ENCODE peak calls at places on chromosomes 6 and 20, in nine cellular contexts. G is naive thymus-derived CD4-positive, alpha-beta T cell; F is endothelial cell of umbilical vein; R is BJ; T is psoas muscle; P is heart right ventricle; U is body of pancreas; L is IMR-90; N is SJSA1. X is an unnamed sample.

GRCh38 chr20:52087471-52087870 is 104.1 kb downstream of the ZFP64 start:
- DNase-seq in L (no peak), P (no peak), G (no peak), R (no peak), F (no peak), T (no peak), N (no peak), U (no peak), X (no peak)

GRCh38 chr6:137188855-137189254 is 15.4 kb upstream of the IL22RA2 start:
- DNase-seq in L (no peak), T (no peak), U (no peak), R (no peak), N (peak; percentile 15), F (no peak), P (no peak), G (no peak), X (no peak)

GRCh38 chr20:40942775-40943174 is 85.8 kb upstream of the TOP1 start:
- DNase-seq in G (no peak), F (no peak), N (no peak), R (no peak), P (no peak), T (no peak), L (no peak), U (no peak), X (no peak)

GRCh38 chr6:14841901-14842421 is 403.9 kb upstream of the JARID2 start:
- DNase-seq in R (peak; percentile 100), U (no peak), F (no peak), N (peak; percentile 52), P (no peak), L (peak; percentile 100), G (no peak), T (peak; percentile 73), X (peak; percentile 19)

GRCh38 chr6:56507517-56507916 is 135.2 kb downstream of the DST start:
- DNase-seq in N (no peak), R (no peak), G (no peak), P (peak; percentile 41), T (no peak), U (no peak), F (no peak), L (no peak), X (no peak)

GRCh38 chr6:1636971-1637871 is 27.5 kb downstream of the FOXC1 start:
- DNase-seq in R (no peak), P (no peak), U (no peak), L (peak; percentile 60), N (no peak), F (no peak), G (no peak), T (no peak), X (no peak)

GRCh38 chr6:169810066-169810989 is 58.9 kb downstream of the ERMARD start:
- DNase-seq in R (no peak), N (no peak), L (no peak), P (no peak), U (no peak), T (no peak), G (no peak), F (no peak), X (no peak)

GRCh38 chr6:158850807-158851115 is 31.6 kb upstream of the EZR start:
- DNase-seq in R (no peak), U (no peak), T (no peak), P (no peak), G (no peak), N (no peak), L (peak; percentile 28), F (no peak), X (no peak)

GRCh38 chr6:127073222-127073621 is 45.2 kb upstream of the RSPO3 start:
- DNase-seq in F (no peak), T (no peak), G (no peak), L (peak; percentile 7), N (no peak), U (no peak), P (no peak), R (no peak), X (no peak)

GRCh38 chr6:158879180-158879579 is 60.0 kb upstream of the EZR start:
- DNase-seq in T (no peak), R (no peak), U (no peak), F (no peak), P (no peak), N (no peak), L (no peak), G (no peak), X (no peak)

GRCh38 chr20:38094373-38094775 is 60.8 kb downstream of the RPRD1B start:
- DNase-seq in G (no peak), F (peak; percentile 72), P (peak; percentile 61), L (peak; percentile 85), T (peak; percentile 70), N (no peak), U (no peak), R (no peak), X (no peak)

GRCh38 chr6:16190214-16190613 is 48.2 kb upstream of the GMPR start:
- DNase-seq in T (no peak), P (no peak), R (no peak), U (no peak), F (no peak), N (no peak), G (no peak), L (no peak), X (no peak)
- H3K27me3 ChIP-seq in T (no peaks in the 10 kb centered on the region), P (no peaks in the 10 kb centered on the region), R (peaks cover 16% of the 10 kb centered on the region), U (no peaks in the 10 kb centered on the region), F (peaks cover 23% of the 10 kb centered on the region), N (no peaks in the 10 kb centered on the region), G (peaks cover 5% of the 10 kb centered on the region), L (peaks cover 36% of the 10 kb centered on the region), X (no peaks in the 10 kb centered on the region)

DNA sequence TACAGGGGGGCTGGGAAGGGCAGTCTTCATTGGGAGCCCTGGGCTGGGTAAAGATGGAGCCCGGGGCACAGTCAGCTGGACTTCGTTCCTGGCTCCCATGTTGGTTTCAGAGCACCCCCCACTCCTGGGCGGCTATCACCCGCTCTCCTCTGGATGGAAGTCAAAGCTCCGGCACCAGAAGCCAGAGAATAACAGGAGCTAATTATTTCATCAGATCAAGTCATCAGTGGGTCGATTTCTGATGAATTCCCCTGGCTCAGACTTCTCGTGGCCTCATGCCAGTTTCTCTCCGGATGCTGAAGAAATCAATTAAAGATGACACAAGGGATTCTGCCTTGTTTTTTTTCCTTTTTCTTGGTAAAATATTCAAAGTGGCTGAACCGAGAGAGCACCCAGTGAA is 22.6 kb downstream of the SULF2 start:
- DNase-seq in N (no peak), R (no peak), P (no peak), F (no peak), L (no peak), G (no peak), T (no peak), U (peak; percentile 18), X (no peak)
- H3K27me3 ChIP-seq in N (peaks cover 35% of the 10 kb centered on the region), R (no peaks in the 10 kb centered on the region), P (peaks cover 17% of the 10 kb centered on the region), F (no peaks in the 10 kb centered on the region), L (peaks cover 14% of the 10 kb centered on the region), G (no peaks in the 10 kb centered on the region), T (peaks cover 27% of the 10 kb centered on the region), U (no peaks in the 10 kb centered on the region), X (no peaks in the 10 kb centered on the region)

GRCh38 chr20:15977758-15978157 is 595.5 kb downstream of the KIF16B start:
- DNase-seq in F (no peak), N (no peak), P (no peak), T (no peak), G (no peak), R (no peak), U (no peak), L (no peak), X (no peak)

GRCh38 chr20:15977026-15977425 is 596.2 kb downstream of the KIF16B start:
- DNase-seq in R (no peak), G (no peak), N (no peak), U (no peak), P (no peak), L (no peak), T (no peak), F (no peak), X (no peak)

GRCh38 chr20:15976047-15976731 is 597.1 kb downstream of the KIF16B start:
- DNase-seq in T (no peak), G (no peak), R (no peak), P (no peak), F (no peak), N (no peak), U (no peak), L (no peak), X (no peak)
- H3K27me3 ChIP-seq in T (no peaks in the 10 kb centered on the region), G (no peaks in the 10 kb centered on the region), R (no peaks in the 10 kb centered on the region), P (no peaks in the 10 kb centered on the region), F (no peaks in the 10 kb centered on the region), N (no peaks in the 10 kb centered on the region), U (no peaks in the 10 kb centered on the region), L (no peaks in the 10 kb centered on the region), X (no peaks in the 10 kb centered on the region)

DNA sequence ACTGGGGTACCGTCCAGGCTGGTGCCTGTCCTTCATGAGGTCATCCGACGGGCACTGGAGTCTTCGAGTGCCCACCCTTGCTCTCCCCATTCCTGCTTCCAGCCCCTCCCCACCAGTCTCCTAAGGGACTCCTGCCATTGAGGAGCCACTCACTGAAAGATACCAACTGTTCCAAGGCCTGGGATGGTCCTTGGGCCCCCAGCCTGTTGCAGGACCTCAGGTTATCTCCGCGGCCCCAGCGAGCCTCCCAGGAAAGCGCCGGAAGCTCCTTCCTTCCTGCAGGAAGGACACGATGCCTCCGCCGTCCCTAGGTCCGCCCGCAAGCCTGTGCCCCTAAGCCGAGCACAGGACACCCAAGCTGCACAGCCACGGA is 1.2 kb downstream of the NKAIN4 start:
- DNase-seq in R (no peak), P (no peak), L (no peak), U (no peak), F (no peak), N (no peak), G (no peak), T (no peak), X (no peak)
- H3K27me3 ChIP-seq in R (peaks cover 35% of the 10 kb centered on the region), P (peaks cover 79% of the 10 kb centered on the region), L (peaks cover 71% of the 10 kb centered on the region), U (no peaks in the 10 kb centered on the region), F (peaks cover 35% of the 10 kb centered on the region), N (peaks cover 49% of the 10 kb centered on the region), G (no peaks in the 10 kb centered on the region), T (peaks cover 78% of the 10 kb centered on the region), X (peaks cover 25% of the 10 kb centered on the region)

DNA sequence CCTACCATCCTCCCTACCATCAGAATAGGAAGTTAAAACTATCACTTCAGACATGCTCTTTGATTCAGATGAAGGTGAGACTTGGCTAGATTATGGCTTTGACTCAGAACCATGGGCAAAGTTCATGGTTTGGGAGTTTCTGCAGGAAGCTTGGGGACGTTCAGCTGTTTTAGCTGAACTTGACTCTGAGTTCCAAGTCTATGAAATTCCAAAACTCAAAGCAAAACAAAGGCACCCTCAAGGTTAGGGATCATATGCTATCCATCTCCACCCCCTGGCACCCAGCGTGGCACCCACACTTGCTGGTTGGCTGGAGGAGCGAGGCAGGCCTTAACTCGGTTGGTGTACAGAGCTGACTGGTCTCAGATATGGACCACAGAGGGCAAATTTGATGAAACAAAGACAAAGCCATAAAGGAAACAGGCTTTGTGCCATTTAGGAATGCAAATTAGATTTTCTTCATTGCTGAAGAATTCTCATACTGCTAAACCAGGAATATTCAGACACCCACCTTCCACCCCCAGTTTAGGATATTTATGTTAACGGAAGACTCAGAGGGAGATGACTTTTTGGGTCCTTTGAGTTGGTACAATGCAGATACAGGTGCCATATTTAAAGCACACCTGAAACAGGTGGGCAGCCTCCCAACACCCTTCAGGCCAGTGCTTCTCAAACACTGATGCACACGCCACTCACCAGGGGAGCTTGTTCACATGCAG is 88.4 kb upstream of the SLC22A16 start:
- DNase-seq in U (no peak), G (no peak), R (no peak), T (no peak), F (no peak), L (no peak), P (no peak), N (no peak), X (no peak)
- H3K27me3 ChIP-seq in U (no peaks in the 10 kb centered on the region), G (no peaks in the 10 kb centered on the region), R (no peaks in the 10 kb centered on the region), T (no peaks in the 10 kb centered on the region), F (peaks cover 29% of the 10 kb centered on the region), L (no peaks in the 10 kb centered on the region), P (no peaks in the 10 kb centered on the region), N (no peaks in the 10 kb centered on the region), X (no peaks in the 10 kb centered on the region)